ENCODE peak calls at places on chromosomes 11 and 22, in four cellular contexts. G is brain microvascular endothelial cell, X is GM23338, V is heart left ventricle. J is an unnamed sample.
A peak's percentile ranks its signal among the peaks of the same experiment; 100 is the strongest.

GRCh38 chr11:125082611-125083311 is 19.7 kb downstream of the SLC37A2 start:
- DNase-seq in V (no peak), X (no peak), G (peak; percentile 88), J (peak; percentile 87)

GRCh38 chr22:31734512-31734911 is 15.4 kb downstream of the PRR14L start:
- DNase-seq in G (peak; percentile 68), X (no peak), V (no peak), J (peak; percentile 27)

GRCh38 chr22:19035474-19036228 is 86.6 kb downstream of the DGCR2 start:
- DNase-seq in V (no peak), G (no peak), X (peak; percentile 74), J (no peak)

GRCh38 chr11:65810046-65810868 is 23.4 kb downstream of the OVOL1 start:
- DNase-seq in V (no peak), G (no peak), X (no peak), J (no peak)

GRCh38 chr11:59182457-59183151 is 10.7 kb downstream of the DTX4 start:
- DNase-seq in G (no peak), V (no peak), X (peak; percentile 87), J (no peak)

GRCh38 chr11:62069961-62070919 is 53.6 kb upstream of the INCENP start:
- DNase-seq in X (no peak), G (no peak), V (no peak), J (no peak)

GRCh38 chr11:9953994-9954626 is 290.2 kb downstream of the SWAP70 start:
- DNase-seq in V (no peak), X (no peak), G (peak; percentile 4), J (no peak)

GRCh38 chr11:115087791-115088190 is 409.5 kb downstream of the NXPE2 start:
- DNase-seq in V (no peak), G (no peak), X (peak; percentile 59), J (no peak)

GRCh38 chr22:43861529-43861928 is 784 bp downstream of the SULT4A1 start:
- DNase-seq in X (no peak), V (no peak), G (no peak), J (no peak)

GRCh38 chr11:116168459-116168787 is 604.4 kb downstream of the BUD13 start:
- DNase-seq in G (no peak), V (no peak), X (no peak), J (no peak)

GRCh38 chr11:30960387-30960992 is 374.3 kb upstream of the MPPED2 start:
- DNase-seq in V (no peak), X (peak; percentile 73), G (peak; percentile 8), J (peak; percentile 5)

GRCh38 chr22:39117585-39118191 is 20.6 kb downstream of the APOBEC3H start:
- DNase-seq in G (peak; percentile 20), V (no peak), X (peak; percentile 85), J (no peak)

GRCh38 chr22:49894321-49895072 is 23.7 kb downstream of the ALG12 start:
- DNase-seq in V (no peak), G (no peak), X (no peak), J (no peak)

GRCh38 chr22:42932857-42933782 is 76.0 kb upstream of the ARFGAP3 start:
- DNase-seq in V (no peak), G (no peak), X (no peak), J (no peak)

GRCh38 chr11:104624021-104624420 is 274.2 kb downstream of the CASP12 start:
- DNase-seq in X (peak; percentile 61), G (no peak), V (no peak), J (no peak)

GRCh38 chr11:12157241-12157661 is 46.9 kb downstream of the MICAL2 start:
- DNase-seq in V (no peak), G (no peak), X (no peak), J (no peak)

GRCh38 chr11:134557571-134558257 is 145.7 kb upstream of the B3GAT1 start:
- DNase-seq in G (no peak), X (no peak), V (no peak), J (peak; percentile 38)

GRCh38 chr22:23565288-23565941 is 14.7 kb downstream of the IGLL1 start:
- DNase-seq in G (no peak), X (peak; percentile 71), V (no peak), J (no peak)

GRCh38 chr22:45162531-45162930 is 1.2 kb upstream of the NUP50 start:
- DNase-seq in V (no peak), X (peak; percentile 34), G (no peak), J (no peak)

GRCh38 chr11:4887591-4887990 is 5.9 kb downstream of the OR51T1 start:
- DNase-seq in V (no peak), G (no peak), X (no peak), J (no peak)

GRCh38 chr22:50293441-50294318 is 13.8 kb downstream of the PLXNB2 start:
- DNase-seq in V (no peak), X (peak; percentile 90), G (peak; percentile 53), J (no peak)

DNA sequence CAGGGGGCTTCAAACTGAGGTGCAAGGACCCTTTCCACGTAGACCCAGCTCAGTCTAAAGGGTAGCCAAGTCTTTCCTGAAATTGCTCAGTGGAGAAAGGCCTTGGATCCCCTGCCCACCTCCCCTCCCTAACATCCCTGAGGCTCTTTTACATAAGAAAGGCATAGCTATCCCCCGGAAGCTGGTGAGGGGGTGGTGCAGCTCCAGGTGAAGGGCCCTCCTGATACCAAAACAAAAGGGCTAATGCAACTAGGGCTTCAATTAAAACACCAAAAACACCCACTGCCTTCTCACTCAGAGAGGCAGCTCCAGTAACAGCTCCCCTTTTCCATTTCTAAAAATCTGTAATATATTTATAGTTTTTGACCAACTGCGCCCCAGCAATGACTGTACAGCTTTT is 5.8 kb downstream of the SHANK2 start:
- DNase-seq in X (peak; percentile 96), V (no peak), G (no peak), J (no peak)
- H3K27ac ChIP-seq in X (peak overlapping the region; percentile 99), V (no peak overlapping the region), G (no peak overlapping the region), J (no peak overlapping the region)

GRCh38 chr11:34439521-34440258 is 956 bp downstream of the CAT start:
- DNase-seq in G (no peak), X (no peak), V (no peak), J (no peak)
- TF ChIP-seq CTCF in G (no peak), X (no peak), V (no peak), J (no peak)

GRCh38 chr11:16605971-16606783 is 132.3 kb upstream of the C11orf58 start:
- DNase-seq in G (peak; percentile 92), V (peak; percentile 87), X (peak; percentile 88), J (peak; percentile 78)
- H3K27ac ChIP-seq in G (no peak overlapping the region), V (peak overlapping the region; percentile 93), X (no peak overlapping the region), J (peak overlapping the region; percentile 92)

DNA sequence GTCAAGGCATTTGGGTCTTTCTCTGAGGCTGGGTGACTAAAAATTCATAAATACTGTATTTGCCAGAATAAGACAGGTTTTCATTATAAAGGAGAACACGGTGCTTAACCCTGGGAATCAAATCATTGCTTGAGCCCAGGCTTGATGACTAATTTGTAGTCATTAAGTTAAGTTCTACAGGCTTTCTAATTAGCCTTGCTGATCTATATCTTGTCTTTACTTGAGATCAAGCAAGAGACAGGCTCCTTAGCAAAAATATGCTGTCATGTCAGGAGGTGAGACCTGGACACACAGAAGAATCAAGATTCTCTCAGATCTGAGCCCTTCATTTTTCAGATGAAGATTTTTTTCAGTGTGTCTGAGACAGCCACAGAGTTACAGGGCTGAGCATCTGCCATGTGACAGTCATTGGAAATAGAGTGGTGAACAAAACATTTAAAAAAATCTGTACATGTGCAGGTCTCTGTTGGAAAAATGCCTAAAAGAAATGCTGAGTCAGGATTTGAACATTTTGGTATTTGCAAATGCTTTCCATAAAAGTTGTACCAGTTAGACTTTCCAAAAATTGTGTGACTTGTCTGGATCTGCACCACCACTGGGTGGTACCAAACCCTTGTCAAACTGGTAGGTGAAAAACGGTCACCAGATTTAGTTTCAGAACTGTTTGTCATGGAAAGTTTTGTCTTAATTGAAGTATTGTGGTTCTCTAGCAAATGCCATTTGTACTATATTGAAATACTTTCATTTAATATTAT is 14.7 kb downstream of the ACAT1 start:
- DNase-seq in V (no peak), X (no peak), G (no peak), J (no peak)
- TF ChIP-seq CTCF in V (no peak), X (peak; percentile 47), G (peak; percentile 20), J (peak; percentile 23)

DNA sequence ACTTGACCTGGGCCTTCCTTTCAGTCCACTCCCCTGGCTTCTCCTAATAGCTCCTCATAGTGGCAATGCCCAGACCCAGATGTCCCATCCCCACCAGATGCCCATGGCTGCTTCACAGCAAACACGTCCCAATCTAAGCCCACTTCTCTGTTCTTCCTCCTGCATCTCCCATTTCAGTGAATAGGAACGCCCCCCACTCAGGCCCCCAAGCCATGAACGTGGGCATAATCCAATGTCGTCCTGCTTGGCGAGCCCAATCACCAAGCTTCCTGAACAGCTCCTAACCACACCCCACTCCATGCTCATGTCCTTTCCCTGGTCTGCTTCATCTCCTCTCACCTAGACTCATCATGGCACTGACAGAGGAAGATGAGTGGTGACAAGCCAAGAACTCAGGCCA is 8.9 kb downstream of the IL18BP start:
- DNase-seq in X (no peak), V (no peak), G (no peak), J (no peak)
- H3K27ac ChIP-seq in X (no peak overlapping the region), V (no peak overlapping the region), G (no peak overlapping the region), J (peak overlapping the region; percentile 56)